ENCODE peak calls at places on chromosome 22, in eight cellular contexts. C is stomach, G is H1, P is A549, Y is upper lobe of left lung, T is tibial nerve, E is transverse colon, H is K562. U is an unnamed sample.

GRCh38 chr22:33923660-33924246 is 3.5 kb upstream of the LARGE1 start:
- DNase-seq in C (peak), G (peak), P (peak), Y (peak), T (peak), E (peak), H (peak), U (peak)

GRCh38 chr22:43205748-43206514 is 19.0 kb upstream of the TTLL12 start:
- DNase-seq in C (no peak), G (no peak), P (no peak), Y (no peak), T (no peak), E (no peak), H (peak), U (no peak)

GRCh38 chr22:48779211-48779643 is 1048.4 kb downstream of the BRD1 start:
- DNase-seq in C (no peak), G (peak), P (no peak), Y (peak), T (no peak), E (no peak), H (no peak), U (peak)

GRCh38 chr22:36136988-36137387 is 23.6 kb downstream of the APOL3 start:
- DNase-seq in C (no peak), G (no peak), P (no peak), Y (no peak), T (no peak), E (no peak), H (no peak), U (no peak)

GRCh38 chr22:45830531-45831245 is 146.3 kb downstream of the WNT7B start:
- DNase-seq in C (no peak), G (no peak), P (no peak), Y (no peak), T (no peak), E (no peak), H (no peak), U (no peak)

GRCh38 chr22:38034278-38034882 is 22.8 kb upstream of the PICK1 start:
- DNase-seq in C (peak), G (peak), P (peak), Y (peak), T (no peak), E (peak), H (peak), U (peak)

GRCh38 chr22:23152238-23153114 is 7.2 kb downstream of the RAB36 start:
- DNase-seq in C (no peak), G (no peak), P (no peak), Y (no peak), T (no peak), E (no peak), H (no peak), U (no peak)

GRCh38 chr22:23685205-23685784 is 5.5 kb upstream of the RGL4 start:
- DNase-seq in C (peak), G (no peak), P (no peak), Y (no peak), T (no peak), E (no peak), H (peak), U (no peak)

GRCh38 chr22:40058265-40058664 is 63.5 kb downstream of the FAM83F start:
- DNase-seq in C (no peak), G (no peak), P (no peak), Y (no peak), T (no peak), E (no peak), H (no peak), U (no peak)

GRCh38 chr22:27416553-27417427 is 384.8 kb downstream of the MN1 start:
- DNase-seq in C (peak), G (peak), P (no peak), Y (no peak), T (no peak), E (no peak), H (no peak), U (no peak)
- TF ChIP-seq EP300 in C (no peak), G (no peak), P (no peak), Y (no peak), T (no peak), E (no peak), H (no peak), U (no peak)

GRCh38 chr22:47115921-47116320 is 353.5 kb downstream of the TBC1D22A start:
- DNase-seq in C (no peak), G (no peak), P (no peak), Y (no peak), T (no peak), E (no peak), H (no peak), U (peak)
- TF ChIP-seq POLR2A in C (no peak), G (no peak), P (no peak), Y (no peak), T (no peak), E (no peak), H (no peak), U (no peak)

GRCh38 chr22:26977741-26978140 is 320.4 kb downstream of the MIAT start:
- DNase-seq in C (no peak), G (no peak), P (no peak), Y (no peak), T (no peak), E (no peak), H (no peak), U (no peak)
- H3K27ac ChIP-seq in C (no peak), G (no peak), P (no peak), Y (no peak), T (no peak), E (no peak), H (no peak), U (no peak)

GRCh38 chr22:41350087-41350486 is 31.7 kb upstream of the TEF start:
- DNase-seq in C (no peak), G (no peak), P (no peak), Y (no peak), T (no peak), E (peak), H (peak), U (no peak)
- TF ChIP-seq EP300 in C (no peak), G (no peak), P (no peak), Y (no peak), T (no peak), E (no peak), H (no peak), U (no peak)

GRCh38 chr22:19611590-19611989 is 87.4 kb upstream of the CLDN5 start:
- DNase-seq in C (no peak), G (no peak), P (no peak), Y (no peak), T (no peak), E (no peak), H (no peak), U (no peak)
- TF ChIP-seq POLR2A in C (no peak), G (no peak), P (no peak), Y (no peak), T (no peak), E (no peak), H (no peak), U (no peak)

GRCh38 chr22:46970411-46971123 is 208.1 kb downstream of the TBC1D22A start:
- DNase-seq in C (no peak), G (no peak), P (no peak), Y (no peak), T (no peak), E (no peak), H (no peak), U (peak)

GRCh38 chr22:46969961-46970360 is 207.5 kb downstream of the TBC1D22A start:
- DNase-seq in C (no peak), G (no peak), P (no peak), Y (no peak), T (no peak), E (no peak), H (no peak), U (peak)

GRCh38 chr22:46972256-46972655 is 209.8 kb downstream of the TBC1D22A start:
- DNase-seq in C (no peak), G (no peak), P (no peak), Y (no peak), T (no peak), E (no peak), H (no peak), U (peak)

GRCh38 chr22:46971776-46972150 is 209.3 kb downstream of the TBC1D22A start:
- DNase-seq in C (no peak), G (no peak), P (no peak), Y (no peak), T (no peak), E (no peak), H (no peak), U (peak)

DNA sequence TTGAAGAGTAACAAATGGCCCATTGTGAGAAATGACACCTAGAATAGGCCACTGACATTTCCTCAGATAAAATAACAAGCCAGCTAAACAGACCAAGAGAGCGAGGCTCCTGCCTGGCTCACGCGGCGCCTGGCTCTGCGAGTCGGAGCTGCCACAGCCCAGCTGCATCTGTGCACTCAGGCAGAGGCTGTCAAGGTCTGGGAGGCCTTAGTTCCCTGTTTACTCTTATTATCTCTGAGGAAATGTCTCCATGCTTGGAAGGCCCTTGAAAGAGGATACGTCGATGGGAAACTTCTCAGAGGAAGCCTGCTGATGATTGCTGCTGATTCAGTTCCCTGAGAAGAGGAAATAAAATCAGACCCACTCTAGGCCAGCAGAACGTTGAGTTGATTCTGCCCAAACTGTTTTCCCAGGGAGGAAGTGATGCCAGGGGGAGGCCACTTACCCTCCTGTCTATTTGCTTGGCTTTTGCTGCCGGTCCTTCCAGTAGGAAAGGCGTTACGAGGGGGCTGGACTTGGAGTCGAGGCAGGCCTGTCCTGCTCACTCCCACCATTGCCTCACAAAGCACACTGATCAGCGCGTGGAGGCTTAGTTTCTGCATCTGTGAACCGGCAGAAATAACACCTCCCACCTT is 208.8 kb downstream of the TBC1D22A start:
- DNase-seq in C (no peak), G (no peak), P (no peak), Y (no peak), T (peak), E (no peak), H (no peak), U (peak)
- H3K27ac ChIP-seq in C (peak), G (no peak), P (no peak), Y (peak), T (no peak), E (peak), H (no peak), U (peak)

GRCh38 chr22:28601915-28602314 is 77.7 kb downstream of the TTC28 start:
- DNase-seq in C (no peak), G (no peak), P (no peak), Y (no peak), T (no peak), E (no peak), H (no peak), U (no peak)

GRCh38 chr22:28604961-28605360 is 74.7 kb downstream of the TTC28 start:
- DNase-seq in C (no peak), G (no peak), P (no peak), Y (no peak), T (no peak), E (no peak), H (no peak), U (no peak)

GRCh38 chr22:28597665-28598064 is 82.0 kb downstream of the TTC28 start:
- DNase-seq in C (no peak), G (no peak), P (no peak), Y (no peak), T (no peak), E (no peak), H (no peak), U (no peak)

GRCh38 chr22:28599693-28600092 is 79.9 kb downstream of the TTC28 start:
- DNase-seq in C (no peak), G (no peak), P (no peak), Y (no peak), T (no peak), E (no peak), H (no peak), U (no peak)

DNA sequence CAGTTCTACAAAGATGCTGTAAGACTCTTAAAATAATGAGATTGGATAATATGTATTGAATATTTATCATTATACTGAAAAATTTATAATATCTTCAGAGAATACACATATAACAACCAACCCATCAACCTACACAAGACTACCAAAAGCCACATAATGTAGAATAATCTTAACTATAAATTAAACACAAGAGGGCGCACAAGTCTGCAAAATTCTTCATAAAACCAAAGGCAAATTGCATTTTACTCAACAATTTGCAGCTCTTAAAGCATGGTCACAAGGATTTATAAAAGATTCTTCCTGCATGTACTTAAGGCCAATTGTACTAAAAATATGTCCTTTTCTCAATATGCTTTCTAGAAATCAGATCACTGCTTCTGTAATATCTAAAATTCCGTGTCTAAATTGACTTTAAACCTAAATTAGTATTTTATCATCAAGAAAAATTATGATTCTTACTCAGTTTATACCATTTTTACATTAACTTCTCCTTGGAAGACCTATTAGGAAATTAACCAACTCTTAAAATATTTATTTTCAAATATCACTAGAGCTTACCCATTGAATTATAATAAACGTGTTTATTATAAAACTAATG is 79.0 kb downstream of the TTC28 start:
- DNase-seq in C (no peak), G (no peak), P (peak), Y (no peak), T (no peak), E (no peak), H (peak), U (no peak)
- TF ChIP-seq EP300 in C (no peak), G (no peak), P (no peak), Y (no peak), T (no peak), E (no peak), H (no peak), U (no peak)

U was measured in sigmoid colon.